ENCODE peak calls at places on chromosomes 2 and 18, in five cellular contexts. J is endothelial cell of umbilical vein, N is fibroblast of lung, Z is tibial artery, K is NT2/D1. U is an unnamed sample. For H3K36me3, the result is how much of the 10 kb centered on the place peaks cover.

GRCh38 chr18:37889963-37890362 is 324.4 kb upstream of the CELF4 start:
- DNase-seq in J (no peak), N (no peak), Z (no peak), K (no peak), U (peak)

GRCh38 chr18:45335644-45336043 is 279.6 kb upstream of the SLC14A2 start:
- DNase-seq in J (no peak), N (peak), Z (no peak), K (no peak), U (no peak)

GRCh38 chr18:24672165-24672950 is 211.9 kb downstream of the HRH4 start:
- DNase-seq in J (no peak), N (no peak), Z (no peak), K (no peak), U (no peak)

GRCh38 chr2:96839288-96839874 is 4.4 kb downstream of the ANKRD23 start:
- DNase-seq in J (no peak), N (peak), Z (no peak), K (no peak), U (peak)

GRCh38 chr18:75003089-75003488 is 205.8 kb downstream of the PTGR3 start:
- DNase-seq in J (peak), N (peak), Z (no peak), K (no peak), U (no peak)

GRCh38 chr2:167504061-167504460 is 615.8 kb downstream of the XIRP2 start:
- DNase-seq in J (peak), N (no peak), Z (no peak), K (no peak), U (no peak)

GRCh38 chr2:207768168-207768890 is 1.4 kb downstream of the FZD5 start:
- DNase-seq in J (peak), N (peak), Z (peak), K (no peak), U (peak)

GRCh38 chr2:84881581-84882414 is 914 bp upstream of the TRABD2A start:
- DNase-seq in J (peak), N (peak), Z (peak), K (peak), U (peak)

GRCh38 chr2:59462418-59463197 is 1090.8 kb downstream of the BCL11A start:
- DNase-seq in J (no peak), N (no peak), Z (no peak), K (no peak), U (peak)

DNA sequence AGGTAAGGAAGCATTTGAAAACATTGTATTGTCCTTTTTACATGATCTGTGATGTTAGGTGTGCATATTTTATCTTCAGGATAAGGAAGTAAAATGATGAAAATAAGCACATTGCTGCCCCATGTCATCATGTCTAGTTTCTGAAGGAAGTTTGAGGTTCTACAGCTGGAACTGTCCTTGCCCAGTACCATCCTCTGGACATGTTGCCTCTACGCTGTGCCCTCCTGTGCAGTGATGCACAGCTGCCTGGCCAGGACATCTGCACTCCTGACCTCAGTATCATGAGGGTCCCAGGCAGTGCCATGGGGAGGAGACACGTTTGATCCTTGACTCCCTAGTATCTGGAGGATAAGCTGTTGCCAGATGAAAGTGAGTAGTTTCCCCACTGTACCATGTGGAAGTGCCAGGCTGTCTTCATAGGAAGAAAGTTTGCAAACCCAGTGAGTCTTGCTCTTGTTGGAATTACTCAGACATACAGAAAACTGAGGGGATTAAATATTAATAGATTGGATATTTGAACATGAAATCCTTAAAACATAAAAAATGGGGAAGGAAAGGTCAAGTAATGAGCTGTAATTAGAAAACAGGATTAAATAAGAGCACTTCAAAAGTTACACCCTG is 9.5 kb downstream of the ALKAL2 start:
- DNase-seq in J (no peak), N (no peak), Z (no peak), K (no peak), U (no peak)
- H3K4me3 ChIP-seq in J (no peak), N (no peak), Z (no peak), K (no peak), U (no peak)

DNA sequence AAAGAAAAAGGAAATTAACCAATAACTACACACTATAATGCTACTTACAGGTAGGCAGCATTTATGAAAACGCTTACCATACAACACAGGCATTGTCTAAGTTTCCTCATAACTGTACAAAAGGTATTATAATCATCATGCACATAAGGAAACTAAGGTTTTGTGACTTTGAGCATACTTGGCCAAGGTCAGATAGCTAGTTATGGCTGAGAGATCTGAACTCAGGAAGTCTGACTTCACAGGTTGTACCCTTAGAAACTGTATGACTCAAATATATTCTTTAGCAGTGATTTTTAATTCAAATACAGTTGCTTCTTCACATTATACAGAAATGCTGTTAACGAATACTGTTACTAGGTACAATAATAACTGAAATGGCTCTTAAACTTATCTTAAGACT is 89.3 kb downstream of the TRIP12 start:
- DNase-seq in J (peak), N (no peak), Z (no peak), K (no peak), U (no peak)
- H3K36me3 ChIP-seq in J (under half), N (under half), Z (under half), K (half or more), U (under half)

GRCh38 chr2:220076734-220077133 is 449.3 kb downstream of the SLC4A3 start:
- DNase-seq in J (no peak), N (peak), Z (peak), K (no peak), U (peak)
- H3K4me3 ChIP-seq in J (no peak), N (no peak), Z (no peak), K (no peak), U (no peak)

DNA sequence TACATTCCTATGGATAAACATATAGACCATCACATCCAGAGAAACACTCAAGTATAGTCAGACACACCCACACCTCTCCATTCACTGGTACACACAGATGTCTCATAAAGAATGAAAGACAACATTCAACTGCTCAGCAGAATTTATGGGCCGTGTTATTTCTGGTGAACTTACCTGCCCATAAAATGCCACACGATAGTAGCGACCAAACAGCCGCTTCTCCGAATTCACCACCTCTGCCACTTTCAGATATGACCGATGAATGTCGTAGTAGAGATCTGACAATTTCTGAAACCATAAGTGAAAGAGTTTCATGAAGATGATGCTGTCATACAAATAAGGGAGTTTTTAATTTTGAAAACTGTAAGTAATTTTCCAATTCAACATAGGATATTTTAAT is 70.7 kb upstream of the CCDC195 start:
- DNase-seq in J (no peak), N (no peak), Z (no peak), K (no peak), U (no peak)
- H3K36me3 ChIP-seq in J (under half), N (under half), Z (half or more), K (under half), U (under half)

GRCh38 chr2:60551241-60552095 is 2.0 kb downstream of the BCL11A start:
- DNase-seq in J (no peak), N (peak), Z (no peak), K (no peak), U (peak)

GRCh38 chr2:60549250-60550150 is 4.0 kb downstream of the BCL11A start:
- DNase-seq in J (peak), N (peak), Z (no peak), K (no peak), U (peak)

GRCh38 chr2:60550151-60550983 is 3.1 kb downstream of the BCL11A start:
- DNase-seq in J (peak), N (peak), Z (no peak), K (peak), U (peak)

GRCh38 chr2:60552096-60552850 is 1.2 kb downstream of the BCL11A start:
- DNase-seq in J (peak), N (peak), Z (no peak), K (no peak), U (peak)

DNA sequence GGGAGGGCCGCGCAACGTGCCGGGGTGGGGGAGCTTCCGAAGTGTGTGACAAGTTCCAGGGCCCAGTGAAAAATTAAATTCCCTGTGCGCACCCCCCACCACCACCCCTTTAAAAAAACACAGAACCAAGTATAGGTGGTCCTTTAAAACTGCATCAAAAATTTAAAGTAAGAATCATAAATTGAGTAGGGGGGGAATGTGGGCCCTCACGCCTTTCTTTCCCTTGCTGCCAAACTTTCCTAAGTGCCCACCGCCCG is 2.5 kb downstream of the BCL11A start:
- DNase-seq in J (no peak), N (no peak), Z (no peak), K (no peak), U (no peak)
- H3K4me3 ChIP-seq in J (no peak), N (no peak), Z (no peak), K (peak), U (peak)

DNA sequence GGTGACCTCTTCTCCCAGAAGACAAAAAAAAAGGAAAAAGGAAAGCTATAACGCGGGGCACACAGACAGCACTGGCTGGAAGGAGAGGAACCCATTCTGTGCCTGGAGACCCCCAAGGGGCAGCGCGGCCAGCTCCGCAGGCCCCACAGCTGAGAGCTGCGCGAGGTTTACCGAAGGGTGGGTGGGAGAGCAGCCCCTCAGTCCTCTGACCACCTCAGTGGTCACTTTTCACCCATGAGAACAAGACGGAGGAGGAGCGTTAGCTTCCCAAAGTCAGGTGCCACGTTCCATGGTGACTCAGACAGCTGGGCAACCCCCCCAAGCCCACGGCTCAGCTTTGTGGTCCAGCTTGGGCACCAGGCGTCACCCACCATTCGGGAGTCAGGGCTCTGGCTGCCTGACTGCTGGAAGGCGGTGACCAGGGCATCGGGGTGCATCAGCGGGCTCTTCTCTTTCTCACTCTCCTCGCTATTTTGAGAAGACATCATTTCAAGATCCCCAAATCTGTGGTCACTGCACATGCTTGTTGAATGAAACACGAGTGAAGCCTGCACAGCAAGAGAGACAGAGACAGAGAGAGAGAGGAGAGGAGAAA is 35.2 kb downstream of the RPL31 start:
- DNase-seq in J (no peak), N (no peak), Z (no peak), K (no peak), U (no peak)
- H3K36me3 ChIP-seq in J (under half), N (under half), Z (under half), K (under half), U (under half)

GRCh38 chr2:200477667-200478121 is 32.2 kb downstream of the KCTD18 start:
- DNase-seq in J (no peak), N (no peak), Z (peak), K (no peak), U (no peak)

GRCh38 chr2:200479617-200480292 is 30.1 kb downstream of the KCTD18 start:
- DNase-seq in J (no peak), N (peak), Z (no peak), K (no peak), U (no peak)

GRCh38 chr2:200472853-200473464 is 36.9 kb downstream of the KCTD18 start:
- DNase-seq in J (no peak), N (no peak), Z (no peak), K (no peak), U (no peak)

GRCh38 chr2:200475795-200476194 is 34.1 kb downstream of the KCTD18 start:
- DNase-seq in J (no peak), N (no peak), Z (no peak), K (no peak), U (no peak)

DNA sequence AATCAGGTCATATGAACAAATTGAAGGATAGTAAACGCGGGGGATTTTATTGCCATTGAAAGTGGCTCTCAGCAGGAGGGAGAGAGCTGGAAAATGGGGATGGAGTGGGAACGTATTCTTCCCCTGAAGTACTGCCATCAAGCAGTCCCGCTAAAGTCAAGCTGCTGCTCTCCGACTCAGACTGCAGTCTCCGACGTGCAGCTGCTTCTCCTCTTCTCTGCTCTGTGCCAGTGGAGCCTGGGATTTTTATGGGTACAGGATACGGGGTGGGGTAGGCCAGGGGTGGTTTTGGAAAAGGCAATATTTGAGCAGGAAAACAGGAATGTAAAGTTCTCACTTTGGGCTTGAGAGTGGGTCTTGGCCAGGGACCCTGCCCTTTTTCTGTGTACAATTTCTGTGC is 33.0 kb downstream of the KCTD18 start:
- DNase-seq in J (no peak), N (no peak), Z (no peak), K (no peak), U (no peak)
- H3K4me3 ChIP-seq in J (no peak), N (no peak), Z (no peak), K (no peak), U (no peak)

GRCh38 chr2:238171575-238172187 is 12.9 kb downstream of the ERFE start:
- DNase-seq in J (no peak), N (no peak), Z (no peak), K (no peak), U (no peak)
- H3K36me3 ChIP-seq in J (under half), N (under half), Z (under half), K (half or more), U (under half)

DNA sequence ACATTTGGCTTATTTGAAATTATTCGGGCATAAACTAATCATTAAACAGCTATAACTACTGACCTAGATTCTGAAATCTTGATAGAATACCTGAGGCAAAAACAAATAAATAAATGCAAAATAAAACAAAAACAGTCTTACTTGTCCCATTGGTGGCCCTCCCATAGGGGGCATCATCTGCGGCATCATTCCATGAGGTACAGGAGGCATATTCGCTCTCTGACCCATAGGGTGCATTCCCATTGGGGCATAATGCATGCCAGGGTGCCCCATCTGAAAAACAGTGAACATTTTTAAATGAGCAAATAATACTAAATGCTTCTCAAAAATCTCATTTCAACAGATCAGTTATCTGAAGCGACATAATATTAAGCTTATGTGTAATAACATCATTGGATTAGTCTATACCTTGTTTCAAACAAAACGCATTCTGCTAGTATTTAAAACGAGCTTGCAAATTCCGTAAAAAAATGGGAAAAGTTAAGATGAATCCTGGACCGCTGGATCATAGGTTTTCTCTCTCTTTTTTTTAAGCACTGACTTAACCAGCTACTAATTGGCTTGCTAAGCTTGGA is 1.3 kb downstream of the PRPF40A start:
- DNase-seq in J (peak), N (no peak), Z (no peak), K (peak), U (peak)
- H3K4me3 ChIP-seq in J (peak), N (peak), Z (peak), K (peak), U (peak)

U was measured in H7.